ENCODE peak calls at places on chromosomes 2 and 18, in five cellular contexts. R is A549; H is H54; P is activated effector memory CD4-positive, alpha-beta T cell treated with Interleukin-2 at 50 U/mL for 16 hours; M is NCI-H2081. Q is an unnamed sample.

GRCh38 chr2:241617431-241618154 is 19.4 kb downstream of the THAP4 start:
- DNase-seq in R (no peak), H (no peak), P (peak; percentile 10), M (peak; percentile 88), Q (no peak)

GRCh38 chr2:221124542-221125235 is 447.4 kb downstream of the EPHA4 start:
- DNase-seq in R (no peak), H (peak; percentile 22), P (no peak), M (peak; percentile 57), Q (no peak)

GRCh38 chr2:3446381-3446780 is 66.9 kb downstream of the TRAPPC12 start:
- DNase-seq in R (no peak), H (no peak), P (no peak), M (no peak), Q (no peak)

GRCh38 chr2:121907905-121908304 is 152.5 kb downstream of the TSN start:
- DNase-seq in R (no peak), H (no peak), P (no peak), M (peak; percentile 64), Q (no peak)

GRCh38 chr2:119468154-119468955 is 36.7 kb downstream of the TMEM37 start:
- DNase-seq in R (no peak), H (no peak), P (no peak), M (no peak), Q (no peak)

GRCh38 chr2:172226244-172227061 is 123.8 kb upstream of the DLX2 start:
- DNase-seq in R (no peak), H (no peak), P (peak; percentile 10), M (no peak), Q (no peak)

GRCh38 chr18:42742474-42742873 is 373.0 kb downstream of the RIT2 start:
- DNase-seq in R (no peak), H (no peak), P (no peak), M (no peak), Q (no peak)

GRCh38 chr2:31028415-31028814 is 109.8 kb downstream of the GALNT14 start:
- DNase-seq in R (no peak), H (no peak), P (no peak), M (no peak), Q (no peak)

GRCh38 chr18:52426462-52426861 is 86.5 kb downstream of the DCC start:
- DNase-seq in R (no peak), H (no peak), P (no peak), M (no peak), Q (no peak)

GRCh38 chr2:57821085-57821484 is 225.5 kb upstream of the VRK2 start:
- DNase-seq in R (no peak), H (no peak), P (no peak), M (no peak), Q (no peak)

GRCh38 chr2:136242100-136242499 is 124.2 kb upstream of the CXCR4 start:
- DNase-seq in R (no peak), H (no peak), P (no peak), M (no peak), Q (no peak)

GRCh38 chr2:231614559-231615057 is 21.9 kb downstream of the TEX44 start:
- DNase-seq in R (no peak), H (no peak), P (peak; percentile 29), M (no peak), Q (no peak)